ENCODE peak calls at places on chromosome 13, in five cellular contexts. M, F, A, O and I are unnamed samples.

GRCh38 chr13:111947876-111948275 is 119.1 kb upstream of the SOX1 start:
- DNase-seq in F (no peak), M (no peak), A (no peak), O (no peak), I (no peak)

GRCh38 chr13:28574617-28575142 is 79.8 kb upstream of the FLT1 start:
- DNase-seq in F (no peak), A (no peak), M (no peak), O (no peak), I (no peak)

GRCh38 chr13:85693889-85694511 is 105.2 kb downstream of the SLITRK6 start:
- DNase-seq in F (no peak), M (no peak), A (no peak), O (no peak), I (no peak)

GRCh38 chr13:92573467-92574057 is 653.0 kb upstream of the GPC6 start:
- DNase-seq in A (peak), O (no peak), M (no peak), F (no peak), I (peak)

GRCh38 chr13:38850868-38851626 is 139.6 kb downstream of the STOML3 start:
- DNase-seq in O (no peak), M (no peak), A (no peak), F (no peak), I (no peak)

GRCh38 chr13:108093616-108094015 is 121.7 kb downstream of the LIG4 start:
- DNase-seq in O (no peak), F (no peak), A (no peak), M (no peak), I (no peak)

GRCh38 chr13:68375004-68375403 is 1144.9 kb upstream of the PCDH9 start:
- DNase-seq in O (no peak), M (no peak), A (no peak), F (no peak), I (no peak)

GRCh38 chr13:57740719-57741118 is 109.2 kb downstream of the PCDH17 start:
- DNase-seq in O (no peak), M (peak), A (no peak), F (no peak), I (no peak)

GRCh38 chr13:71483733-71484132 is 383.3 kb downstream of the DACH1 start:
- DNase-seq in M (no peak), A (no peak), F (no peak), O (no peak), I (no peak)

DNA sequence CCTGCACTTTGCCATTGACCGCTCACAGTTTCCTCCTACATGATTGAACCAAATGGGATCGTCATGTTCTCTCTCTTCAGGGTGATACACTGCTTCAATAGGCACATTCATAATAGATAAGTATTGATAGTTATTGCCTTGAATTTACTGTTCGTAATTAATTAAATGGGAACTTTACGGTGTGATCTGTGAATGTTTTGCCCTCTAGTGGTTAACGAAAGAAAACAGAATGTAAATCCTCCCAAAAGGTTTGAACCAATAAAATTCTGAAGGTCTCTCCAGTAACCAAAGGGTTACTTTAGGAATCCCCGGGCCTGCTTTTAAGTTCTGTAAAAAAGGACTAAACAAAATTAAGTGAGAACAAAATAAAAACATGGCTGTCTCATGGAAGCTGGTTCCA is 389.3 kb downstream of the DACH1 start:
- DNase-seq in M (no peak), A (peak), O (no peak), F (no peak), I (no peak)
- TF ChIP-seq CTCF in M (peak), A (peak), O (no peak), F (no peak), I (no peak)

DNA sequence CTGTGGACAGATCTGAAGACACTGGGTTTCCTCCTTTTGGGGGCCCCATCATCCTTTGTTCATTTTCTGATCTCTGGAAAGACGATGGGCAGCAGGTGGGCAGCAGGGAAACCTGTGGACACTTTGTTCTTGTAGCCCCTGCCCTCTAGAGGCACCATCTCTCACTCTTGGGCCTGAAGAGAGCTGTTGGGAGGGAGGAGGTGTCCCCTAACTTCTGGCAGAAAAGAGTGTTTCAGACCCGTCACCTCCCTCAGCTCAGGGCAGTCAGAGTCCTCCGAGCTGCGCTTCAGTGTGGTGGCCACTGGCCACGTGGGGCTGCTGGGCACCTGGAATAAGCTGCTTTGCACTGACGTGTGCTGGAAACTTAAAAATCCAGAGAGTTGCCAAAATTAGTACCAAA is 26.9 kb upstream of the RNF17 start:
- DNase-seq in O (no peak), A (no peak), F (no peak), M (no peak), I (no peak)
- TF ChIP-seq CTCF in O (no peak), A (no peak), F (no peak), M (no peak), I (no peak)

GRCh38 chr13:97562962-97563361 is 129.0 kb downstream of the RAP2A start:
- DNase-seq in O (no peak), F (no peak), M (no peak), A (no peak), I (no peak)

GRCh38 chr13:97564929-97565328 is 131.0 kb downstream of the RAP2A start:
- DNase-seq in M (no peak), A (no peak), O (no peak), F (no peak), I (no peak)

GRCh38 chr13:97568850-97569249 is 134.9 kb downstream of the RAP2A start:
- DNase-seq in A (no peak), F (no peak), M (no peak), O (no peak), I (no peak)

GRCh38 chr13:97567510-97568243 is 133.7 kb downstream of the RAP2A start:
- DNase-seq in M (no peak), A (peak), F (no peak), O (no peak), I (peak)

DNA sequence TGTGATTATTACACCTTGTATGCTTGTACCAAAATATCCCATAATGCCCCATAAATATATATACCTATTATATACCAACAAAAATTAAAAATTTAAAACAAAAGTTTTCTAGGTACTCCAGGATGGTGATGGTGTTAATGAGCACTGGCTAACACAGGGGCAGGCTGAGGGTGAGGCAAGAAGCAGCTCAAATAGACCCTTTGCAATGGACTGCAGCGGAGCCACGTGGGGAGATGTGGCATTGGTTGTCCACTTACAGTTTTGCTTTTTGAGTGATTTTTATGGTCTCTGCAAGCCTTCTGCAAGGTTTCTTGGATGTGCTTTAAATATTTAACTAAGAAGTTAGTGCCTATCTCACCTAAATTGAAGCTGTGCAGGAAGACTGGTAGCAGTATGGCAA is 132.9 kb downstream of the RAP2A start:
- DNase-seq in O (no peak), A (no peak), F (no peak), M (no peak), I (no peak)
- TF ChIP-seq CTCF in O (no peak), A (peak), F (no peak), M (no peak), I (no peak)

DNA sequence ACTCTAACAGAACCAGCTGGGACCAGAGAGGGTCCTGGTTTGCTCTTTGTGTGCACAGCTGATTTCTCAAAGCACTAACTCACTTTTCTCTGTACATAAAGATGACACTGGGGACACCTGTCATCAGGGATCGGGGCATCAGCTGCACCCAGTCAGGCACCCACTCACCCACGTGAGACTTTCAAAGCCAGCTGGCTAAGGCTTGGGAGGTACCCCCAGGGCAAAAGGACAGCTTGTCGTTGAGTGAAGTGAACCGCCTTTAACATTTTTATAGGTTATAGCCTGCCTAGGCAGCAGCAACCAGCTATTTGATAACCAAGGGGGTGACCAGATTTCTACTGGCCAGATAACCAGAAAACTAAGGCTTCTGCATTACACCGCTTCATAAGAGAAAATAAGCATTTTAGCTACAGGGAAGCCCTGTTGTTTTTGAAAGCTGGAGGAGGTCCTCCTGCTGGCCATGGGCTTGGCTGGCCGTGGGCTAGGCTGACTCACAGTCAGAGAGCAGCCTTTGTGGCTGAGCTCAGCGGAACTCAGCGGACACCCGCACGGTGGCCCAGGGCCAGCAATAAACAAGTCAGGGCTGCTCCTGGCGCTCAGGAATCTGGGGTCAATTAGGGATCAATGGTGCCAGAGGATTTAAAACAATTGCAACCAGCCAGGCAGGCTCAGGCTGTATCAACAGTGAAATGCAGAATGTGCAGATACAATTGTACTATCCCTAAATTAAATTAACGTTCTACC is 57.1 kb downstream of the ALOX5AP start:
- DNase-seq in M (peak), A (no peak), O (no peak), F (no peak), I (no peak)
- TF ChIP-seq CTCF in M (peak), A (no peak), O (no peak), F (no peak), I (no peak)

GRCh38 chr13:47004022-47004421 is 107.2 kb upstream of the HTR2A start:
- DNase-seq in A (no peak), F (no peak), O (no peak), M (no peak), I (no peak)
- TF ChIP-seq CTCF in A (no peak), F (no peak), O (no peak), M (no peak), I (no peak)

DNA sequence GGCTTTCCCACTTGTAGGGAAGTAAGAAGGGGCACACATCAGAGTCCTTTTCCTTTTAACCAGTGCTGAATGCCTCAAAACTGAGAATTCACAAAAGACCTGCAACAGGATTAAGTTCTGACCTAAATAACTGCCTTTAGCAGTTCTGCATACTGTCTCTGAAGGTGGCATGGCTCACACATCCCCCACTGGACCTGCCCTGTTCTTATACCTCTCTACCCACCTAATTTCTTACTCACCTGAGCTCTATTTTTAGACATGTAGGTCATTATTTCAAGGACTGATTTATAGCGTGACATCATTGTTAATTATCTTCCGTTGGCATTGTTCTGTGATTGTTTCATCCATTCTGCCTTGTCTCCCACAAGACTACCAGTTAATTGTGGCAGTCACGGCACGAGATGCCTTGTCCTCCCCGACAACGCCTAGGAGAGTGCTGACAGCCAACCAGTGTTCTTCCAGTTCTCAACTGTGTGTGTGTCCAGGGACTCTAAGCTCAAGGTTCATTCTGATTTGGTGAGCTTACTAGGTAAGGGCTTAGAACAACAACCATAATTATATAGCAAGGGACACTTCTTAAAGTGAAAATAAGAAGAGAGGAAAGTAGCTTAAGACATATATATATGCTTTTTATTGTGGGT is 27.2 kb upstream of the UBL3 start:
- DNase-seq in A (no peak), M (no peak), O (no peak), F (no peak), I (no peak)
- TF ChIP-seq CTCF in A (no peak), M (no peak), O (no peak), F (no peak), I (no peak)

GRCh38 chr13:110323986-110324749 is 17.1 kb downstream of the COL4A2 start:
- DNase-seq in A (no peak), M (no peak), O (no peak), F (no peak), I (no peak)
- TF ChIP-seq CTCF in A (no peak), M (no peak), O (no peak), F (no peak), I (no peak)

DNA sequence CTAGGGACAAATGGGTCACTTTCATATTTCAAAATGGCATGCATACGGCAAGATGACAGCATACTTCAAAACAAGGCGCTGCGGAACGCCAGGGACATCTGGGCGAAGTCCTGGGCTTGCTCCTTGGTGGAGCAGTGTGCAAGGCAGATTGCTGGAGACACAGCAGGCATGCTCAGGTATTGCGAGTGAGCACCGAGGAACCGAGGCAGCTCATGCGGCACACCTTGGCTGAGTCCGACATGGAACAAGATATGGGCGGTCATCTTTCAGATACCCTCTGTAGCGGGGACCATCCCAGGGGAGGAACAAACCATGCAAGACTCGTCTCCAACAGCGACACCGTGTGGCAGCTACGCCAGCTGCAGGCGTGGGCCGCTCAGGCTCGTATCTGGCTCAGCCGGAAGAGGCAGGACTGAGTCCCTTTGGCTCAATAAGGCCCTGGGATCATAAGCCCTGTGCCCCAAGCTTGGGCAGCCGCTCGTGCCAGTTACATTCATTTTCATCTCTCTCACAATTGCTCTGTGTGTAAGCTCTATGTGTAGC is 112.4 kb downstream of the NUFIP1 start:
- DNase-seq in F (no peak), M (no peak), O (no peak), A (no peak), I (no peak)
- TF ChIP-seq CTCF in F (no peak), M (peak), O (no peak), A (peak), I (no peak)

GRCh38 chr13:102198418-102199322 is 203.2 kb downstream of the FGF14 start:
- DNase-seq in A (no peak), O (no peak), M (no peak), F (no peak), I (no peak)

GRCh38 chr13:102195566-102196462 is 206.0 kb downstream of the FGF14 start:
- DNase-seq in M (no peak), A (no peak), F (no peak), O (no peak), I (no peak)

GRCh38 chr13:102191951-102192461 is 209.8 kb downstream of the FGF14 start:
- DNase-seq in M (no peak), O (no peak), F (no peak), A (no peak), I (no peak)

DNA sequence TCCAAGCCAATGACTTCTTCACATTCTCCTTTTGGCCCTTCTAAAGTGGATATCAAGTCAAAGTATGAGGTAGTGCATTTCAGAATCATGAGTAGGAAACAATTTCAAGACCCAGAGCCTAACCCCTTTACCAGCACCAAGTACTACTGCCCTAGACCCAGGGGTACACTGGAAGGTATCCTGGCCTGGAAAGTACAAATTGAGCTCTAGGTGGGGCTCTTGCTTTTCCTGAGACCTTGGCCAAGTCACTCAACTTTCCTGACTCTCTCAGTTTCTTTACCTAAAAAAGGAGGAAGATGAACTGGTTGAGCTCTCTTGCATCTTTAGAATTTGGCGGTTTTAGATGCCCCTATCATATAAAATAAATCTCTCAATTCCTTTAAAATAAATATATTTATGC is 204.7 kb downstream of the FGF14 start:
- DNase-seq in A (no peak), F (no peak), O (no peak), M (no peak), I (no peak)
- TF ChIP-seq CTCF in A (no peak), F (no peak), O (no peak), M (peak), I (no peak)

GRCh38 chr13:93848247-93848646 is 621.6 kb downstream of the GPC6 start:
- DNase-seq in F (no peak), A (no peak), O (no peak), M (no peak), I (no peak)
- TF ChIP-seq CTCF in F (no peak), A (no peak), O (no peak), M (no peak), I (no peak)